ENCODE peak calls at places on chromosomes 2 and 18, in seven cellular contexts. One of them, this sample, is unnamed.

GRCh38 chr2:153551698-153552097 is 73.1 kb upstream of the RPRM start:
- DNase-seq in kidney: no peak
- DNase-seq in activated naive CD8-positive, alpha-beta T cell treated with anti-CD3 and anti-CD28 coated beads, Interleukin-2, amount 50 U/mL, for 24 hours: no peak
- DNase-seq in choroid plexus epithelial cell: no peak
- DNase-seq in CD4-positive, alpha-beta T cell: no peak
- DNase-seq in mucosa of descending colon: no peak
- DNase-seq in SW480: no peak
- DNase-seq in this sample: no peak

GRCh38 chr18:54948350-54948837 is 10.9 kb downstream of the CCDC68 start:
- DNase-seq in kidney: no peak
- DNase-seq in activated naive CD8-positive, alpha-beta T cell treated with anti-CD3 and anti-CD28 coated beads, Interleukin-2, amount 50 U/mL, for 24 hours: no peak
- DNase-seq in choroid plexus epithelial cell: no peak
- DNase-seq in CD4-positive, alpha-beta T cell: no peak
- DNase-seq in mucosa of descending colon: no peak
- DNase-seq in SW480: no peak
- DNase-seq in this sample: peak

GRCh38 chr2:158686166-158686792 is 108.8 kb upstream of the DAPL1 start:
- DNase-seq in kidney: no peak
- DNase-seq in activated naive CD8-positive, alpha-beta T cell treated with anti-CD3 and anti-CD28 coated beads, Interleukin-2, amount 50 U/mL, for 24 hours: no peak
- DNase-seq in choroid plexus epithelial cell: no peak
- DNase-seq in CD4-positive, alpha-beta T cell: no peak
- DNase-seq in mucosa of descending colon: no peak
- DNase-seq in SW480: no peak
- DNase-seq in this sample: no peak

GRCh38 chr2:74522516-74522915 is 3.5 kb downstream of the DQX1 start:
- DNase-seq in kidney: no peak
- DNase-seq in activated naive CD8-positive, alpha-beta T cell treated with anti-CD3 and anti-CD28 coated beads, Interleukin-2, amount 50 U/mL, for 24 hours: no peak
- DNase-seq in choroid plexus epithelial cell: no peak
- DNase-seq in CD4-positive, alpha-beta T cell: no peak
- DNase-seq in mucosa of descending colon: no peak
- DNase-seq in SW480: no peak
- DNase-seq in this sample: no peak

GRCh38 chr2:239311132-239312040 is 89.4 kb downstream of the HDAC4 start:
- DNase-seq in kidney: no peak
- DNase-seq in activated naive CD8-positive, alpha-beta T cell treated with anti-CD3 and anti-CD28 coated beads, Interleukin-2, amount 50 U/mL, for 24 hours: peak
- DNase-seq in choroid plexus epithelial cell: no peak
- DNase-seq in CD4-positive, alpha-beta T cell: peak
- DNase-seq in mucosa of descending colon: no peak
- DNase-seq in SW480: no peak
- DNase-seq in this sample: peak

GRCh38 chr2:99832921-99833320 is 309.5 kb downstream of the AFF3 start:
- DNase-seq in kidney: no peak
- DNase-seq in activated naive CD8-positive, alpha-beta T cell treated with anti-CD3 and anti-CD28 coated beads, Interleukin-2, amount 50 U/mL, for 24 hours: no peak
- DNase-seq in choroid plexus epithelial cell: no peak
- DNase-seq in CD4-positive, alpha-beta T cell: no peak
- DNase-seq in mucosa of descending colon: no peak
- DNase-seq in SW480: no peak
- DNase-seq in this sample: no peak

GRCh38 chr2:201151127-201152074 is 31.5 kb upstream of the CASP10 start:
- DNase-seq in kidney: no peak
- DNase-seq in activated naive CD8-positive, alpha-beta T cell treated with anti-CD3 and anti-CD28 coated beads, Interleukin-2, amount 50 U/mL, for 24 hours: no peak
- DNase-seq in choroid plexus epithelial cell: peak
- DNase-seq in CD4-positive, alpha-beta T cell: no peak
- DNase-seq in mucosa of descending colon: no peak
- DNase-seq in SW480: peak
- DNase-seq in this sample: peak

GRCh38 chr2:60811491-60812370 is 55.7 kb downstream of the PAPOLG start:
- DNase-seq in kidney: no peak
- DNase-seq in activated naive CD8-positive, alpha-beta T cell treated with anti-CD3 and anti-CD28 coated beads, Interleukin-2, amount 50 U/mL, for 24 hours: no peak
- DNase-seq in choroid plexus epithelial cell: no peak
- DNase-seq in CD4-positive, alpha-beta T cell: no peak
- DNase-seq in mucosa of descending colon: no peak
- DNase-seq in SW480: no peak
- DNase-seq in this sample: no peak

GRCh38 chr2:30421551-30422436 is 25.3 kb upstream of the LCLAT1 start:
- DNase-seq in kidney: no peak
- DNase-seq in activated naive CD8-positive, alpha-beta T cell treated with anti-CD3 and anti-CD28 coated beads, Interleukin-2, amount 50 U/mL, for 24 hours: peak
- DNase-seq in choroid plexus epithelial cell: peak
- DNase-seq in CD4-positive, alpha-beta T cell: no peak
- DNase-seq in mucosa of descending colon: no peak
- DNase-seq in SW480: peak
- DNase-seq in this sample: peak

GRCh38 chr2:127641846-127642510 is 4.0 kb upstream of the GPR17 start:
- DNase-seq in kidney: no peak
- DNase-seq in activated naive CD8-positive, alpha-beta T cell treated with anti-CD3 and anti-CD28 coated beads, Interleukin-2, amount 50 U/mL, for 24 hours: peak
- DNase-seq in choroid plexus epithelial cell: no peak
- DNase-seq in CD4-positive, alpha-beta T cell: peak
- DNase-seq in mucosa of descending colon: no peak
- DNase-seq in SW480: no peak
- DNase-seq in this sample: no peak

GRCh38 chr18:12765586-12765985 is 62.7 kb downstream of the PSMG2 start:
- DNase-seq in kidney: peak
- DNase-seq in activated naive CD8-positive, alpha-beta T cell treated with anti-CD3 and anti-CD28 coated beads, Interleukin-2, amount 50 U/mL, for 24 hours: no peak
- DNase-seq in choroid plexus epithelial cell: no peak
- DNase-seq in CD4-positive, alpha-beta T cell: no peak
- DNase-seq in mucosa of descending colon: no peak
- DNase-seq in SW480: no peak
- DNase-seq in this sample: no peak

GRCh38 chr2:169232551-169233154 is 129.7 kb downstream of the LRP2 start:
- DNase-seq in kidney: no peak
- DNase-seq in activated naive CD8-positive, alpha-beta T cell treated with anti-CD3 and anti-CD28 coated beads, Interleukin-2, amount 50 U/mL, for 24 hours: no peak
- DNase-seq in choroid plexus epithelial cell: no peak
- DNase-seq in CD4-positive, alpha-beta T cell: no peak
- DNase-seq in mucosa of descending colon: no peak
- DNase-seq in SW480: no peak
- DNase-seq in this sample: no peak

GRCh38 chr18:27449104-27449503 is 264.0 kb upstream of the CHST9 start:
- DNase-seq in kidney: no peak
- DNase-seq in activated naive CD8-positive, alpha-beta T cell treated with anti-CD3 and anti-CD28 coated beads, Interleukin-2, amount 50 U/mL, for 24 hours: no peak
- DNase-seq in choroid plexus epithelial cell: no peak
- DNase-seq in CD4-positive, alpha-beta T cell: no peak
- DNase-seq in mucosa of descending colon: no peak
- DNase-seq in SW480: no peak
- DNase-seq in this sample: no peak

GRCh38 chr2:142870516-142870915 is 6.9 kb upstream of the KYNU start:
- DNase-seq in kidney: no peak
- DNase-seq in activated naive CD8-positive, alpha-beta T cell treated with anti-CD3 and anti-CD28 coated beads, Interleukin-2, amount 50 U/mL, for 24 hours: no peak
- DNase-seq in choroid plexus epithelial cell: peak
- DNase-seq in CD4-positive, alpha-beta T cell: no peak
- DNase-seq in mucosa of descending colon: no peak
- DNase-seq in SW480: no peak
- DNase-seq in this sample: no peak

GRCh38 chr18:67549946-67550345 is 33.4 kb upstream of the DSEL start:
- DNase-seq in kidney: no peak
- DNase-seq in activated naive CD8-positive, alpha-beta T cell treated with anti-CD3 and anti-CD28 coated beads, Interleukin-2, amount 50 U/mL, for 24 hours: no peak
- DNase-seq in choroid plexus epithelial cell: no peak
- DNase-seq in CD4-positive, alpha-beta T cell: no peak
- DNase-seq in mucosa of descending colon: no peak
- DNase-seq in SW480: no peak
- DNase-seq in this sample: no peak

GRCh38 chr2:3736112-3736511 is 32.7 kb downstream of the DCDC2C start:
- DNase-seq in kidney: no peak
- DNase-seq in activated naive CD8-positive, alpha-beta T cell treated with anti-CD3 and anti-CD28 coated beads, Interleukin-2, amount 50 U/mL, for 24 hours: no peak
- DNase-seq in choroid plexus epithelial cell: no peak
- DNase-seq in CD4-positive, alpha-beta T cell: no peak
- DNase-seq in mucosa of descending colon: no peak
- DNase-seq in SW480: no peak
- DNase-seq in this sample: no peak

GRCh38 chr2:74399785-74400184 is 19.7 kb upstream of the DCTN1 start:
- DNase-seq in kidney: no peak
- DNase-seq in activated naive CD8-positive, alpha-beta T cell treated with anti-CD3 and anti-CD28 coated beads, Interleukin-2, amount 50 U/mL, for 24 hours: no peak
- DNase-seq in choroid plexus epithelial cell: peak
- DNase-seq in CD4-positive, alpha-beta T cell: no peak
- DNase-seq in mucosa of descending colon: no peak
- DNase-seq in SW480: peak
- DNase-seq in this sample: peak

GRCh38 chr2:74528600-74529356 is 728 bp downstream of the AUP1 start:
- DNase-seq in kidney: peak
- DNase-seq in activated naive CD8-positive, alpha-beta T cell treated with anti-CD3 and anti-CD28 coated beads, Interleukin-2, amount 50 U/mL, for 24 hours: no peak
- DNase-seq in choroid plexus epithelial cell: no peak
- DNase-seq in CD4-positive, alpha-beta T cell: no peak
- DNase-seq in mucosa of descending colon: no peak
- DNase-seq in SW480: no peak
- DNase-seq in this sample: no peak

GRCh38 chr2:66508358-66509071 is 73.6 kb downstream of the MEIS1 start:
- DNase-seq in kidney: no peak
- DNase-seq in activated naive CD8-positive, alpha-beta T cell treated with anti-CD3 and anti-CD28 coated beads, Interleukin-2, amount 50 U/mL, for 24 hours: no peak
- DNase-seq in choroid plexus epithelial cell: peak
- DNase-seq in CD4-positive, alpha-beta T cell: no peak
- DNase-seq in mucosa of descending colon: no peak
- DNase-seq in SW480: no peak
- DNase-seq in this sample: no peak

GRCh38 chr2:84925336-84925723 is 19.9 kb downstream of the TMSB10 start:
- DNase-seq in kidney: peak
- DNase-seq in activated naive CD8-positive, alpha-beta T cell treated with anti-CD3 and anti-CD28 coated beads, Interleukin-2, amount 50 U/mL, for 24 hours: no peak
- DNase-seq in choroid plexus epithelial cell: no peak
- DNase-seq in CD4-positive, alpha-beta T cell: no peak
- DNase-seq in mucosa of descending colon: no peak
- DNase-seq in SW480: no peak
- DNase-seq in this sample: no peak

GRCh38 chr2:219565130-219566080 is 5.9 kb downstream of the OBSL1 start:
- DNase-seq in kidney: peak
- DNase-seq in activated naive CD8-positive, alpha-beta T cell treated with anti-CD3 and anti-CD28 coated beads, Interleukin-2, amount 50 U/mL, for 24 hours: no peak
- DNase-seq in choroid plexus epithelial cell: no peak
- DNase-seq in CD4-positive, alpha-beta T cell: no peak
- DNase-seq in mucosa of descending colon: no peak
- DNase-seq in SW480: no peak
- DNase-seq in this sample: no peak

GRCh38 chr2:104043864-104044263 is 810.1 kb upstream of the POU3F3 start:
- DNase-seq in kidney: no peak
- DNase-seq in activated naive CD8-positive, alpha-beta T cell treated with anti-CD3 and anti-CD28 coated beads, Interleukin-2, amount 50 U/mL, for 24 hours: no peak
- DNase-seq in choroid plexus epithelial cell: no peak
- DNase-seq in CD4-positive, alpha-beta T cell: no peak
- DNase-seq in mucosa of descending colon: no peak
- DNase-seq in SW480: no peak
- DNase-seq in this sample: no peak

GRCh38 chr18:58630071-58630470 is 1.2 kb upstream of the ALPK2 start:
- DNase-seq in kidney: no peak
- DNase-seq in activated naive CD8-positive, alpha-beta T cell treated with anti-CD3 and anti-CD28 coated beads, Interleukin-2, amount 50 U/mL, for 24 hours: no peak
- DNase-seq in choroid plexus epithelial cell: no peak
- DNase-seq in CD4-positive, alpha-beta T cell: no peak
- DNase-seq in mucosa of descending colon: no peak
- DNase-seq in SW480: no peak
- DNase-seq in this sample: no peak

GRCh38 chr2:176461098-176461497 is 191.9 kb downstream of the MTX2 start:
- DNase-seq in kidney: no peak
- DNase-seq in activated naive CD8-positive, alpha-beta T cell treated with anti-CD3 and anti-CD28 coated beads, Interleukin-2, amount 50 U/mL, for 24 hours: no peak
- DNase-seq in choroid plexus epithelial cell: no peak
- DNase-seq in CD4-positive, alpha-beta T cell: no peak
- DNase-seq in mucosa of descending colon: no peak
- DNase-seq in SW480: no peak
- DNase-seq in this sample: peak

GRCh38 chr2:232522014-232522854 is 2.0 kb downstream of the PRSS56 start:
- DNase-seq in kidney: no peak
- DNase-seq in activated naive CD8-positive, alpha-beta T cell treated with anti-CD3 and anti-CD28 coated beads, Interleukin-2, amount 50 U/mL, for 24 hours: peak
- DNase-seq in choroid plexus epithelial cell: peak
- DNase-seq in CD4-positive, alpha-beta T cell: peak
- DNase-seq in mucosa of descending colon: peak
- DNase-seq in SW480: no peak
- DNase-seq in this sample: peak

GRCh38 chr2:172350844-172351480 is 76.4 kb upstream of the ITGA6 start:
- DNase-seq in kidney: no peak
- DNase-seq in activated naive CD8-positive, alpha-beta T cell treated with anti-CD3 and anti-CD28 coated beads, Interleukin-2, amount 50 U/mL, for 24 hours: no peak
- DNase-seq in choroid plexus epithelial cell: no peak
- DNase-seq in CD4-positive, alpha-beta T cell: no peak
- DNase-seq in mucosa of descending colon: no peak
- DNase-seq in SW480: no peak
- DNase-seq in this sample: no peak

GRCh38 chr2:68319397-68320117 is at the start of gene CNRIP1:
- DNase-seq in kidney: peak
- DNase-seq in activated naive CD8-positive, alpha-beta T cell treated with anti-CD3 and anti-CD28 coated beads, Interleukin-2, amount 50 U/mL, for 24 hours: peak
- DNase-seq in choroid plexus epithelial cell: peak
- DNase-seq in CD4-positive, alpha-beta T cell: no peak
- DNase-seq in mucosa of descending colon: peak
- DNase-seq in SW480: no peak
- DNase-seq in this sample: peak

GRCh38 chr2:48287971-48288370 is 242.0 kb upstream of the STON1 start:
- DNase-seq in kidney: no peak
- DNase-seq in activated naive CD8-positive, alpha-beta T cell treated with anti-CD3 and anti-CD28 coated beads, Interleukin-2, amount 50 U/mL, for 24 hours: no peak
- DNase-seq in choroid plexus epithelial cell: no peak
- DNase-seq in CD4-positive, alpha-beta T cell: no peak
- DNase-seq in mucosa of descending colon: no peak
- DNase-seq in SW480: no peak
- DNase-seq in this sample: no peak

GRCh38 chr2:224442092-224442999 is 40.4 kb upstream of the FAM124B start:
- DNase-seq in kidney: peak
- DNase-seq in activated naive CD8-positive, alpha-beta T cell treated with anti-CD3 and anti-CD28 coated beads, Interleukin-2, amount 50 U/mL, for 24 hours: peak
- DNase-seq in choroid plexus epithelial cell: peak
- DNase-seq in CD4-positive, alpha-beta T cell: no peak
- DNase-seq in mucosa of descending colon: peak
- DNase-seq in SW480: no peak
- DNase-seq in this sample: peak

GRCh38 chr18:56314396-56314795 is 324.0 kb downstream of the TXNL1 start:
- DNase-seq in kidney: no peak
- DNase-seq in activated naive CD8-positive, alpha-beta T cell treated with anti-CD3 and anti-CD28 coated beads, Interleukin-2, amount 50 U/mL, for 24 hours: no peak
- DNase-seq in choroid plexus epithelial cell: no peak
- DNase-seq in CD4-positive, alpha-beta T cell: no peak
- DNase-seq in mucosa of descending colon: no peak
- DNase-seq in SW480: no peak
- DNase-seq in this sample: no peak

GRCh38 chr18:58937204-58937603 is 72.5 kb downstream of the ZNF532 start:
- DNase-seq in kidney: no peak
- DNase-seq in activated naive CD8-positive, alpha-beta T cell treated with anti-CD3 and anti-CD28 coated beads, Interleukin-2, amount 50 U/mL, for 24 hours: no peak
- DNase-seq in choroid plexus epithelial cell: peak
- DNase-seq in CD4-positive, alpha-beta T cell: no peak
- DNase-seq in mucosa of descending colon: no peak
- DNase-seq in SW480: no peak
- DNase-seq in this sample: peak

GRCh38 chr18:22106536-22107292 is 62.7 kb upstream of the GATA6 start:
- DNase-seq in kidney: no peak
- DNase-seq in activated naive CD8-positive, alpha-beta T cell treated with anti-CD3 and anti-CD28 coated beads, Interleukin-2, amount 50 U/mL, for 24 hours: no peak
- DNase-seq in choroid plexus epithelial cell: peak
- DNase-seq in CD4-positive, alpha-beta T cell: no peak
- DNase-seq in mucosa of descending colon: no peak
- DNase-seq in SW480: no peak
- DNase-seq in this sample: no peak

This sample was measured in fibroblast of villous mesenchyme.